ENCODE peak calls at places on chromosomes 6 and 20, in four cellular contexts. J is cardiac fibroblast, Q is HL-60, L is stomach. Y is an unnamed sample.

GRCh38 chr6:107292570-107293285 is 166.6 kb downstream of the PDSS2 start:
- DNase-seq in J (no peak), Q (no peak), L (no peak), Y (no peak)

GRCh38 chr20:8837396-8837795 is 231.5 kb upstream of the PLCB4 start:
- DNase-seq in J (no peak), Q (no peak), L (no peak), Y (peak; percentile 44)

GRCh38 chr20:11753155-11753554 is 164.5 kb upstream of the BTBD3 start:
- DNase-seq in J (no peak), Q (no peak), L (no peak), Y (no peak)

GRCh38 chr6:131756039-131756438 is 45.2 kb upstream of the CTAGE9 start:
- DNase-seq in J (no peak), Q (no peak), L (no peak), Y (no peak)

GRCh38 chr6:33813246-33813904 is 9.6 kb upstream of the MLN start:
- DNase-seq in J (no peak), Q (no peak), L (no peak), Y (no peak)

GRCh38 chr6:35603326-35604202 is 85.2 kb downstream of the FKBP5 start:
- DNase-seq in J (peak; percentile 44), Q (no peak), L (no peak), Y (peak; percentile 48)

GRCh38 chr6:3208096-3208774 is 19.2 kb downstream of the TUBB2B start:
- DNase-seq in J (peak; percentile 95), Q (no peak), L (no peak), Y (peak; percentile 93)

GRCh38 chr20:49906101-49906604 is 9.2 kb downstream of the SPATA2 start:
- DNase-seq in J (no peak), Q (no peak), L (no peak), Y (no peak)

GRCh38 chr6:43490523-43490939 is 13.2 kb downstream of the TJAP1 start:
- DNase-seq in J (no peak), Q (no peak), L (no peak), Y (no peak)

GRCh38 chr6:55578537-55579363 is at the start of gene HMGCLL1:
- DNase-seq in J (peak; percentile 1), Q (no peak), L (no peak), Y (peak; percentile 34)

GRCh38 chr6:156425374-156425773 is 351.8 kb upstream of the ARID1B start:
- DNase-seq in J (peak; percentile 38), Q (no peak), L (no peak), Y (no peak)

GRCh38 chr6:146598785-146599405 is at the start of gene ADGB:
- DNase-seq in J (peak; percentile 69), Q (peak; percentile 56), L (peak; percentile 45), Y (peak; percentile 64)

GRCh38 chr6:167855825-167856425 is 29.2 kb downstream of the AFDN start:
- DNase-seq in J (peak; percentile 88), Q (no peak), L (no peak), Y (peak; percentile 97)

GRCh38 chr20:21835042-21835441 is 129.6 kb downstream of the PAX1 start:
- DNase-seq in J (no peak), Q (no peak), L (no peak), Y (no peak)

GRCh38 chr6:17015144-17015543 is 86.7 kb upstream of the STMND1 start:
- DNase-seq in J (peak; percentile 30), Q (no peak), L (no peak), Y (peak; percentile 57)

GRCh38 chr6:149264629-149265028 is 52.9 kb upstream of the TAB2 start:
- DNase-seq in J (no peak), Q (no peak), L (no peak), Y (no peak)

GRCh38 chr6:94736231-94736630 is 841.1 kb upstream of the MANEA start:
- DNase-seq in J (no peak), Q (no peak), L (no peak), Y (peak; percentile 4)

GRCh38 chr6:30682181-30683117 is 4.0 kb downstream of the PPP1R18 start:
- DNase-seq in J (peak; percentile 82), Q (peak; percentile 96), L (peak; percentile 72), Y (peak; percentile 84)
- TF ChIP-seq CTCF in J (no peak), Q (no peak), L (no peak), Y (no peak)

GRCh38 chr20:47676219-47676721 is 109.0 kb downstream of the SULF2 start:
- DNase-seq in J (no peak), Q (no peak), L (no peak), Y (no peak)
- H3K4me3 ChIP-seq in J (no peak overlapping the region), Q (no peak overlapping the region), L (no peak overlapping the region), Y (no peak overlapping the region)

DNA sequence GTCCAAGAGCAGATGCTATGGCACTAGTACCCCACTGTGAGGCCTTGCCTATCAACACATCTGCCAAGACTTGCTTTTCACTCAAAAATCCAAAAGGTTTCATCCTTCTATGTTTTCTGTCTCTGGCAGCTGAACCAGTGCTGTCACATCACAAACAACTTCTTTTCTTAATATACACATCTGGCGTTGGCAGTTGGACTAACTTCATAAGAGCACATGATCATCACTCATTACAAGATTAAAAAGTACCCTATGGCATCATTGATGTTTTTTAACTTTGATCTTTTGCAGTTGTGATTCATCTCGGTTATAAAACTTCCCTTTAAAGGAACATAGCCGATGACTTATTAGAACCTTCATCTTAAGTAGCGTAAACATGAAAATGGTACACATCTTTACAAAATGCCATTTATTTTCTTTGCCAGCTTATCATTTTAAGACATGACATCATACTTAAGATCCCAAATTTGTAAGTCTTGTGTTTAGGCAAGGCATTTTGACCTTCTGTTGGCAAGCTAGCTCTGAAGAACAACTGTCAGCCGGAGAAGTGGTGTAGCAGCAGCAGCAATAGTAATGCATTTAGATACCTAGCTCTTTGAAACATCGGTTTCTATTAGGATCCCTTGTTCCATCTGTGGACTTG is 64.2 kb upstream of the SUPT3H start:
- DNase-seq in J (no peak), Q (no peak), L (no peak), Y (no peak)
- TF ChIP-seq CTCF in J (no peak), Q (no peak), L (no peak), Y (no peak)

GRCh38 chr6:160596433-160596832 is 67.6 kb downstream of the LPA start:
- DNase-seq in J (no peak), Q (no peak), L (no peak), Y (no peak)
- H3K4me3 ChIP-seq in J (no peak overlapping the region), Q (no peak overlapping the region), L (no peak overlapping the region), Y (no peak overlapping the region)

GRCh38 chr20:40207618-40208017 is 481.4 kb downstream of the MAFB start:
- DNase-seq in J (peak; percentile 27), Q (no peak), L (no peak), Y (no peak)
- TF ChIP-seq CTCF in J (no peak), Q (no peak), L (no peak), Y (no peak)

DNA sequence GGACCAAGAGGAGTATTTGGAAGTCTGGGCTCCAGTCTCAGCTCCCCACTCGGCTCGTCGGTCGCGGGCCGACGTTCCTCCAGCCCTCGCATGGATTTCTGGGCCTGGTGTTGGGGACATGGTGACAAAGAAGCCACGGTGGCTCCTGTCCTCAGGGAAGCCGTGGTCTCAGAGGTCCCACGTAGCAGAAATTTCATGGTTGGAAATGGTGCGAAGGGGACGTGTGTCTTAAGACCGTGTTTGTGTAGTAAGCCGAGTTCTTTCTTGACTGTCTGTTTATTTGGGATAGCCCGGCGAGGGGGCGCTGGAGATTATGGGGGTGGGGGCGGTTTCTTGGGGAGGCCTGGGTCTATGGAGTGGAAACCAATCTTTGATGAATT is 23.4 kb upstream of the MAP3K7 start:
- DNase-seq in J (peak; percentile 3), Q (no peak), L (no peak), Y (no peak)
- H3K4me3 ChIP-seq in J (peak overlapping the region; percentile 63), Q (no peak overlapping the region), L (peak overlapping the region; percentile 57), Y (peak overlapping the region; percentile 42)

GRCh38 chr6:145069966-145070365 is 665.4 kb downstream of the EPM2A start:
- DNase-seq in J (no peak), Q (no peak), L (no peak), Y (no peak)

GRCh38 chr6:145063091-145063490 is 672.2 kb downstream of the EPM2A start:
- DNase-seq in J (no peak), Q (no peak), L (no peak), Y (no peak)

GRCh38 chr6:145071836-145072235 is 663.5 kb downstream of the EPM2A start:
- DNase-seq in J (no peak), Q (no peak), L (no peak), Y (peak; percentile 88)

GRCh38 chr6:145070791-145071190 is 664.5 kb downstream of the EPM2A start:
- DNase-seq in J (no peak), Q (no peak), L (no peak), Y (peak; percentile 45)

DNA sequence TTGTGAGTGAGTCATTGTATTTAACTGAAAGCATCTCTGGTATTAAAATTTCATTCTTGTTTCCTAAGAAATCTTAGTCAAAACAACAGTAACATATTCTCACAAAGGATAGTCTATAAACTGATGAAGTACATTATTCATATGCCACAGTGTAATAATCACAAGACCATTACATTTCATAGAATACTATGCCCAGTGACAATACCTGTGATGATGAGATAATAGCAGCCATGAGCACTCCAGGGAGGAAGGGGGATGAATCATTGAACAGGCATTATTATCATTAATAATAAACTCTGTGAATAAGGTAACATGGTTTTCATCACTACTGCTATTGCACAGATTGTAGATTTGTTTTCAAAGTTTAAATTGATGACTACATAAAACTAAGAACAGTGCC is 667.9 kb downstream of the EPM2A start:
- DNase-seq in J (no peak), Q (no peak), L (no peak), Y (peak; percentile 82)
- TF ChIP-seq CTCF in J (no peak), Q (no peak), L (no peak), Y (no peak)

DNA sequence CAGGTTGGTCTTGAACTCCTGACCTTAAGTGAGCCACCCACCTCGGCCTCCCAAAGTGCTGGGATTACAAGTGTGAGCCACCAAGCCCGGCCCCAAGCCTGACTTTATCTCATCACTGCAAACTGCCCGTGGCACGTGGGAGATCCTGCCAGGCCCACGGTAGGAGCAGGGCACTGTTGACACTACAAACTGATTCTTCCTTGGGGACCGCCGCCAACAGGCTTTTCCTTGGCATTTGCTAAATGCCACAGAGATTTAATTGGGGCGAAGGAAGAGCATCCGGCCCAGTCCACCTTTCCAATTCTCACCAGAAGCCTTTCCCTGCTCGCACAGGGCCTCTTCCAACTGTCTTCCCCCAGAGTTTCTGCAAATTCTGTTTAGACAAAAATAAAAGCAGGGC is 11.0 kb downstream of the ATP9A start:
- DNase-seq in J (no peak), Q (no peak), L (peak; percentile 51), Y (no peak)
- H3K4me3 ChIP-seq in J (no peak overlapping the region), Q (no peak overlapping the region), L (no peak overlapping the region), Y (no peak overlapping the region)